ENCODE peak calls at places on chromosomes 2 and 18, in ten cellular contexts. G, D, W, E, L, T, X, F, A and N are unnamed samples.
A peak's percentile ranks its signal among the peaks of the same experiment; 100 is the strongest.

GRCh38 chr2:75676464-75676863 is 29.9 kb downstream of the MRPL19 start:
- DNase-seq in X (no peak), F (no peak), L (no peak), G (no peak), T (no peak), W (no peak), A (no peak), D (no peak), E (no peak), N (no peak)

GRCh38 chr18:50045126-50045525 is 149.8 kb downstream of the MYO5B start:
- DNase-seq in T (no peak), L (no peak), W (no peak), D (no peak), X (no peak), E (no peak), F (peak; percentile 1), G (no peak), A (no peak), N (no peak)

GRCh38 chr18:8750954-8751415 is 45.6 kb downstream of the MTCL1 start:
- DNase-seq in F (peak; percentile 82), E (no peak), X (no peak), G (no peak), D (no peak), A (peak; percentile 81), W (no peak), T (no peak), L (no peak), N (no peak)

GRCh38 chr18:70426818-70427217 is 138.0 kb downstream of the SOCS6 start:
- DNase-seq in W (no peak), L (no peak), F (no peak), T (no peak), D (no peak), A (no peak), E (no peak), X (no peak), G (no peak), N (no peak)

GRCh38 chr2:98701230-98701629 is 29.7 kb downstream of the MGAT4A start:
- DNase-seq in A (peak; percentile 9), G (no peak), L (no peak), D (no peak), W (no peak), F (peak; percentile 36), T (no peak), X (no peak), E (no peak), N (no peak)

GRCh38 chr2:120352701-120353590 is 7.0 kb downstream of the INHBB start:
- DNase-seq in A (no peak), D (no peak), F (no peak), W (no peak), L (no peak), G (no peak), T (no peak), X (no peak), E (peak; percentile 70), N (no peak)

GRCh38 chr2:216792222-216793001 is 67.5 kb downstream of the TNP1 start:
- DNase-seq in W (peak; percentile 90), L (no peak), D (peak; percentile 37), X (no peak), A (peak; percentile 79), F (peak; percentile 40), G (no peak), E (peak; percentile 91), T (peak; percentile 70), N (no peak)

GRCh38 chr2:159736048-159736447 is 23.7 kb downstream of the MARCHF7 start:
- DNase-seq in W (no peak), X (no peak), D (no peak), L (no peak), T (no peak), E (no peak), G (no peak), F (peak; percentile 40), A (peak; percentile 22), N (no peak)

GRCh38 chr2:150487537-150488429 is at the start of gene RND3:
- DNase-seq in F (peak; percentile 99), E (peak; percentile 98), L (no peak), W (peak; percentile 99), T (peak; percentile 98), A (peak; percentile 100), G (peak; percentile 99), X (peak; percentile 61), D (peak; percentile 69), N (peak; percentile 97)

GRCh38 chr2:32792416-32792815 is 154.3 kb upstream of the LTBP1 start:
- DNase-seq in L (no peak), G (peak; percentile 30), F (peak; percentile 81), W (no peak), E (no peak), A (peak; percentile 19), X (no peak), D (no peak), T (peak; percentile 58), N (no peak)

GRCh38 chr2:202064881-202065230 is 8.2 kb upstream of the KIAA2012 start:
- DNase-seq in X (no peak), E (no peak), W (no peak), L (no peak), T (no peak), F (no peak), A (no peak), D (no peak), G (no peak), N (no peak)

DNA sequence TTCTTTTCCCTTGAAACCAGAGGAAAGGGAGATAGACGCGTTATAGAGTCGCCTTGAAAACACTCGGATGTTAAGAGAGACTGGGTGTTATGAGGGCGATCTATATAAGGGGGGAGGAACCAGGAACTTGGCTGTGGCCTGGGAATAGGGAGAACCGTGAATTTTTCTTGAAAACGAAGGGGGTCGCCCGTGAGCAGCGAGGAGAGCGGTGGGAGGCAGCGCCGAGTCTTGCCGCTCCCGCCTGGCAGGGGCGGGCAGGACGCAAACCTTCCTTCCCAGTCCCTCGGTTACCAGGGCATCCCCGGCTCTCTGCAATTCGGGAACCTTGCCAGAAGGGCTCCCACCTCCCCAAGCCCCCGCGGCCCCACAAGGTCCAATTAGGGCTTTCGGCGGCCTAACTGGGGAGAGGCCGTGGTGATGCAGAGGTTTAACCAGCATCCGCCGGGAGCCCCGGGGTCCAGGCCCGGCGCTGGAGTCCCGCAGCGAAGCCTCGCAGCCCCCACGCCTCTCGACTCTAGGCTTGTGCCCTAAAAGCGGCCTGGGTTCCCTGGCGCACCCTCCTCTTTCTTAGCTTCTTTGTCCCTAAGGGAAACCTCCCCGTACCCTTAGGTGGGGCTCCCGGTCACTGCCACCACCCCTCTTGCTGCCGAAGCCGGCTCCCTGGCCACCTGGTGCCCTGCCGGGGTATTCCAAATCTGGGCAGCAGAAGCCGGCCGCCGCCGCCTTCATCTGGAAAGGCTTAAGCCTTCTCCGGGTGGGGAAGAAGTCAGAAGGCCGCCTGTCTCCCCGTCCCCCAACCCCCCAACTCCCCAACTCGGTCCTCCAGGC is 708 bp upstream of the FHOD3 start:
- DNase-seq in L (no peak), D (no peak), W (peak; percentile 67), T (peak; percentile 93), G (peak; percentile 78), X (peak; percentile 44), F (peak; percentile 93), A (peak; percentile 82), E (peak; percentile 92), N (peak; percentile 83)
- TF ChIP-seq CTCF in L (no peak), D (no peak), W (peak; percentile 37), T (peak; percentile 64), G (peak; percentile 47), X (peak; percentile 55), F (peak; percentile 42), A (peak; percentile 68), E (peak; percentile 58), N (peak; percentile 62)

DNA sequence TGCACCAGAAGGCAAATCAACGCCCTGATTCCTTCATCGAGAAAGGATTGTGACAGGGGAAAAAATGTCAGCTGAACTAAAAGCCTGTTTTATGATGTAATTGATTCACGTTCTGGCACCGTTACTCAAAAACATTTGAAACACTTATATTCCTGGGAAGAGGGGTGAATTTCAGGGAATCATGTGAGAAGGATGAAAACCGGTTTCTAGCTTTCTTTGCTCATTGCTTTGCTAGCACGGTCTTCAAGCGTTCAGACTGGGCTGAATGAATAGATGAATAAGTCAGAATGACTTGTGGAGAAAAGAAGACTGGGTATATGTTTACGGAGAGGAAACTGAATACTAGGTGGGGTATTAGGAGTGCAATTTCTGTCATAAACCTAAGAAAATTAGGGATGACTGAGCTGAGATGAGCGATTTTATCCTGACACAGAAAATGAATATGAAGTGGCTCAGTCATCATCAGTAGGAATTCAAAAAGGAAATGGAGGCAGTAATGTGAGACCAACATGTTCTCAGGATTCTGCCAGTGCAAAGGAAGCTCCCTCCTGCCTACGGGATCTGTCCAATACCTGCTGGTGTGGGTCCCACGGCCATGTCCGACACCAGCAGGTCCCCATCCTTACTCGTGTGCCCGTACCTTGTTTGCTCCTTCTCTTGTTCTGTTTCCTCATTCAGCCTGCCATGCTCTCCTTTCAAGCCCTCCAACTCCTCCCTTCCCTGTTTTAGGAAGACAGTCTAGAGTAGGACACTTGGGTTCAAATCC is 124.7 kb upstream of the ARL5A start:
- DNase-seq in L (no peak), G (no peak), E (no peak), W (no peak), F (no peak), D (no peak), T (no peak), A (no peak), X (no peak), N (no peak)
- TF ChIP-seq CTCF in L (no peak), G (no peak), E (no peak), W (no peak), F (no peak), D (no peak), T (no peak), A (no peak), X (no peak), N (no peak)

GRCh38 chr2:72942881-72943418 is 25.6 kb downstream of the EMX1 start:
- DNase-seq in A (no peak), L (no peak), E (no peak), G (no peak), W (no peak), X (no peak), T (no peak), D (no peak), F (no peak), N (no peak)

GRCh38 chr2:72945450-72946019 is 28.2 kb downstream of the EMX1 start:
- DNase-seq in X (no peak), W (no peak), A (no peak), T (no peak), L (no peak), D (no peak), G (no peak), F (no peak), E (no peak), N (no peak)

GRCh38 chr2:72944804-72945449 is 27.6 kb downstream of the EMX1 start:
- DNase-seq in T (no peak), A (no peak), W (no peak), D (no peak), X (no peak), G (no peak), F (no peak), L (no peak), E (no peak), N (no peak)

GRCh38 chr2:72942293-72942692 is 25.0 kb downstream of the EMX1 start:
- DNase-seq in W (no peak), A (no peak), E (peak; percentile 59), F (no peak), T (no peak), L (no peak), X (no peak), G (no peak), D (no peak), N (no peak)

GRCh38 chr2:72943540-72944395 is 26.4 kb downstream of the EMX1 start:
- DNase-seq in D (no peak), X (no peak), E (peak; percentile 40), G (no peak), F (no peak), T (no peak), L (no peak), W (no peak), A (no peak), N (no peak)
- TF ChIP-seq CTCF in D (no peak), X (no peak), E (no peak), G (no peak), F (no peak), T (no peak), L (no peak), W (no peak), A (no peak), N (no peak)

GRCh38 chr2:108329771-108330170 is 41.1 kb downstream of the SULT1C2 start:
- DNase-seq in D (no peak), A (no peak), F (no peak), L (no peak), G (no peak), X (no peak), E (no peak), W (no peak), T (no peak), N (no peak)
- TF ChIP-seq CTCF in D (no peak), A (no peak), F (no peak), L (no peak), G (no peak), X (no peak), E (no peak), W (no peak), T (no peak), N (no peak)